ENCODE peak calls at places on chromosome 21, in four cellular contexts. One of them, this sample, is unnamed.

GRCh38 chr21:30436986-30437385 is 3.1 kb upstream of the KRTAP15-1 start:
- DNase-seq in tibial artery: no peak
- DNase-seq in neural crest cell: no peak
- DNase-seq in CD8-positive, alpha-beta T cell: no peak
- DNase-seq in this sample: no peak

GRCh38 chr21:46122241-46122671 is 24.3 kb downstream of the COL6A2 start:
- DNase-seq in CD8-positive, alpha-beta T cell: no peak
- DNase-seq in tibial artery: peak; percentile 16
- DNase-seq in neural crest cell: no peak
- DNase-seq in this sample: no peak

GRCh38 chr21:29320021-29320420 is 21.3 kb downstream of the BACH1 start:
- DNase-seq in tibial artery: no peak
- DNase-seq in neural crest cell: no peak
- DNase-seq in CD8-positive, alpha-beta T cell: no peak
- DNase-seq in this sample: no peak

GRCh38 chr21:31366825-31367224 is 22.8 kb upstream of the TIAM1 start:
- DNase-seq in CD8-positive, alpha-beta T cell: no peak
- DNase-seq in neural crest cell: no peak
- DNase-seq in tibial artery: no peak
- DNase-seq in this sample: no peak

GRCh38 chr21:31514598-31514997 is 144.9 kb upstream of the SOD1 start:
- DNase-seq in neural crest cell: peak; percentile 43
- DNase-seq in CD8-positive, alpha-beta T cell: no peak
- DNase-seq in tibial artery: no peak
- DNase-seq in this sample: peak; percentile 39

GRCh38 chr21:33025471-33026298 is at the start of gene OLIG2:
- DNase-seq in CD8-positive, alpha-beta T cell: no peak
- DNase-seq in tibial artery: no peak
- DNase-seq in neural crest cell: peak; percentile 75
- DNase-seq in this sample: peak; percentile 95

GRCh38 chr21:44425307-44425894 is 29.9 kb upstream of the LRRC3 start:
- DNase-seq in neural crest cell: no peak
- DNase-seq in CD8-positive, alpha-beta T cell: no peak
- DNase-seq in tibial artery: no peak
- DNase-seq in this sample: no peak

GRCh38 chr21:45547211-45547900 is 5.1 kb upstream of the SLC19A1 start:
- DNase-seq in CD8-positive, alpha-beta T cell: no peak
- DNase-seq in neural crest cell: no peak
- DNase-seq in tibial artery: no peak
- DNase-seq in this sample: no peak

GRCh38 chr21:35921471-35921870 is 138.9 kb downstream of the SETD4 start:
- DNase-seq in CD8-positive, alpha-beta T cell: no peak
- DNase-seq in tibial artery: no peak
- DNase-seq in neural crest cell: no peak
- DNase-seq in this sample: no peak

GRCh38 chr21:45969921-45970673 is 11.5 kb upstream of the COL6A1 start:
- DNase-seq in tibial artery: no peak
- DNase-seq in neural crest cell: no peak
- DNase-seq in CD8-positive, alpha-beta T cell: no peak
- DNase-seq in this sample: no peak

GRCh38 chr21:33011462-33011861 is 14.3 kb upstream of the OLIG2 start:
- DNase-seq in tibial artery: peak; percentile 45
- DNase-seq in CD8-positive, alpha-beta T cell: no peak
- DNase-seq in neural crest cell: no peak
- DNase-seq in this sample: no peak

DNA sequence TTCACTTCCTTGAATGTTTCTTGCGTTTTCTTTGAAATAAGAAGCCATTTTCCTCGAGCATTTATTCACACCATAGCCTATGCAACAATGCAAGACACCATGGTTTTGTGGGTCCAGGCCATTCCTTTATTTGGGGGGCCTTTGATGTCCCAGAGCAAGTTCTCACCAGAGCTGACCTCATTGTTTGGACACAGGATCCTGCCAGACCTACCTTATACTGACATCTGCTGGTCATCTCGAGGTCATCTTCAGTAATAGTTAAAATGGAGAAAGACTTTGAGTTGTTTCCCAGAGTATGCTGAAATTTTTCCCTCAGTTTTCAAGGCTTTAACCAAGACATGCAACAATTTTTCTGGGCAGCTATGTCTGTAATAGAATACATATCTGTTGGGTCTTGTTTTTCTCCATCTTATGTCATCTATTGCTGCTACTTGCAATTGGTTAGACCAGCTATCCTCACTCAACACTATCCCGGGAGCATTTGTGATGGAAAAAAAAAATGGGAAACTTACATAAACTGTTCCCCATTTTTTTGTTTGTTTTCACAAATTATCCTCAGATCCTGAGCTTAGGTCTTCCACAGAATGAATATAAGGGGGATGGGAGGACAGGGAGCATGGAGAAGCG is 34.0 kb upstream of the BACE2 start:
- DNase-seq in neural crest cell: no peak
- DNase-seq in CD8-positive, alpha-beta T cell: no peak
- DNase-seq in tibial artery: no peak
- DNase-seq in this sample: no peak
- TF ChIP-seq CTCF in neural crest cell: peak; percentile 67
- TF ChIP-seq CTCF in CD8-positive, alpha-beta T cell: no peak
- TF ChIP-seq CTCF in tibial artery: peak; percentile 46
- TF ChIP-seq CTCF in this sample: peak; percentile 42

GRCh38 chr21:34595457-34595856 is 19.5 kb downstream of the RCAN1 start:
- DNase-seq in CD8-positive, alpha-beta T cell: no peak
- DNase-seq in tibial artery: no peak
- DNase-seq in neural crest cell: no peak
- DNase-seq in this sample: no peak

GRCh38 chr21:34602061-34602460 is 12.9 kb downstream of the RCAN1 start:
- DNase-seq in neural crest cell: no peak
- DNase-seq in CD8-positive, alpha-beta T cell: no peak
- DNase-seq in tibial artery: no peak
- DNase-seq in this sample: no peak

GRCh38 chr21:34596561-34597271 is 18.2 kb downstream of the RCAN1 start:
- DNase-seq in tibial artery: no peak
- DNase-seq in neural crest cell: no peak
- DNase-seq in CD8-positive, alpha-beta T cell: no peak
- DNase-seq in this sample: no peak

GRCh38 chr21:34599534-34600101 is 15.3 kb downstream of the RCAN1 start:
- DNase-seq in tibial artery: no peak
- DNase-seq in CD8-positive, alpha-beta T cell: no peak
- DNase-seq in neural crest cell: no peak
- DNase-seq in this sample: no peak

GRCh38 chr21:34598931-34599400 is 15.9 kb downstream of the RCAN1 start:
- DNase-seq in neural crest cell: no peak
- DNase-seq in CD8-positive, alpha-beta T cell: no peak
- DNase-seq in tibial artery: no peak
- DNase-seq in this sample: no peak
- TF ChIP-seq CTCF in neural crest cell: no peak
- TF ChIP-seq CTCF in CD8-positive, alpha-beta T cell: no peak
- TF ChIP-seq CTCF in tibial artery: no peak
- TF ChIP-seq CTCF in this sample: no peak

GRCh38 chr21:17513214-17514123 is 626 bp downstream of the CXADR start:
- DNase-seq in tibial artery: no peak
- DNase-seq in CD8-positive, alpha-beta T cell: peak; percentile 52
- DNase-seq in neural crest cell: peak; percentile 27
- DNase-seq in this sample: peak; percentile 58
- TF ChIP-seq CTCF in tibial artery: no peak
- TF ChIP-seq CTCF in CD8-positive, alpha-beta T cell: no peak
- TF ChIP-seq CTCF in neural crest cell: peak; percentile 40
- TF ChIP-seq CTCF in this sample: no peak

GRCh38 chr21:37220981-37221664 is 46.0 kb downstream of the VPS26C start:
- DNase-seq in neural crest cell: peak; percentile 27
- DNase-seq in CD8-positive, alpha-beta T cell: peak; percentile 96
- DNase-seq in tibial artery: peak; percentile 95
- DNase-seq in this sample: peak; percentile 97
- TF ChIP-seq CTCF in neural crest cell: no peak
- TF ChIP-seq CTCF in CD8-positive, alpha-beta T cell: peak; percentile 53
- TF ChIP-seq CTCF in tibial artery: peak; percentile 26
- TF ChIP-seq CTCF in this sample: no peak